ENCODE peak calls at places on chromosome 7, in six cellular contexts. N is hepatocyte, U is cardiac muscle cell, A is nephron progenitor cell, Z is chondrocyte, K is psoas muscle. T is an unnamed sample.

GRCh38 chr7:8536431-8536830 is 103.0 kb downstream of the NXPH1 start:
- DNase-seq in N (no peak), U (no peak), A (no peak), Z (no peak), K (no peak), T (no peak)

GRCh38 chr7:158273138-158273651 is 314.4 kb downstream of the PTPRN2 start:
- DNase-seq in N (no peak), U (no peak), A (no peak), Z (no peak), K (peak; percentile 25), T (no peak)

GRCh38 chr7:15889501-15889900 is 203.0 kb upstream of the MEOX2 start:
- DNase-seq in N (peak; percentile 14), U (peak; percentile 13), A (no peak), Z (no peak), K (no peak), T (no peak)

GRCh38 chr7:55130554-55131198 is 111.9 kb downstream of the EGFR start:
- DNase-seq in N (no peak), U (peak; percentile 83), A (peak; percentile 37), Z (no peak), K (peak; percentile 79), T (no peak)

GRCh38 chr7:32890553-32891045 is 961 bp downstream of the KBTBD2 start:
- DNase-seq in N (peak; percentile 70), U (peak; percentile 81), A (peak; percentile 5), Z (no peak), K (no peak), T (no peak)

GRCh38 chr7:139699640-139700504 is 77.9 kb downstream of the HIPK2 start:
- DNase-seq in N (no peak), U (no peak), A (no peak), Z (no peak), K (no peak), T (no peak)

GRCh38 chr7:121083790-121084251 is 95.3 kb downstream of the CPED1 start:
- DNase-seq in N (no peak), U (no peak), A (no peak), Z (no peak), K (no peak), T (no peak)

GRCh38 chr7:46115410-46115809 is 194.3 kb upstream of the IGFBP3 start:
- DNase-seq in N (no peak), U (peak; percentile 4), A (no peak), Z (no peak), K (no peak), T (no peak)

GRCh38 chr7:131501422-131501821 is 55.0 kb downstream of the PODXL start:
- DNase-seq in N (no peak), U (peak; percentile 65), A (no peak), Z (no peak), K (no peak), T (no peak)

GRCh38 chr7:111290419-111290818 is 199.5 kb downstream of the LRRN3 start:
- DNase-seq in N (no peak), U (no peak), A (no peak), Z (no peak), K (no peak), T (no peak)

DNA sequence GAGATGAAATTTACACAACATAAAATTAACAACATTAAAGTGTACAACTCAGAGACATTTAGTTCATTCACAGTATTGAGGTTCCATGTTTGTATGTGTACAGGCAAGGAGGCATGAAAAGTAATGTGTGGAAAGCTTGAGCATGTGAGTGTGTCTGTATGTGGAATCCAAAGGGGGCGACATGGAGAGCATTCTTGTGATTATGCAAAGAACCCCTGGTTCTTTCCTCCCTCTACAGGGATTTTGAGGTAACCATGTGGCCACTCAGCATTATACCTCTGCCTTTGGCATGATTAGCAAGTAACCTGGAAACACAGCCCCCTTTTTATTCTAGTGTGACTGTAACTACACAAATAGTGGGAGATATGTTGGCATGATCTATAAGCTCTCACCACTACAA is 21.0 kb downstream of the OR2F1 start:
- DNase-seq in N (no peak), U (peak; percentile 12), A (no peak), Z (no peak), K (no peak), T (no peak)
- TF ChIP-seq CTCF in N (no peak), U (peak; percentile 8), A (no peak), Z (peak; percentile 17), K (no peak), T (no peak)

GRCh38 chr7:35695628-35695888 is 623 bp upstream of the HERPUD2 start:
- DNase-seq in N (no peak), U (no peak), A (no peak), Z (no peak), K (no peak), T (no peak)

GRCh38 chr7:35695987-35696386 is 1.1 kb upstream of the HERPUD2 start:
- DNase-seq in N (no peak), U (no peak), A (no peak), Z (no peak), K (no peak), T (no peak)

GRCh38 chr7:35691827-35692307 is 3.1 kb downstream of the HERPUD2 start:
- DNase-seq in N (peak; percentile 28), U (peak; percentile 47), A (no peak), Z (no peak), K (no peak), T (no peak)

GRCh38 chr7:35694784-35695627 is at the start of gene HERPUD2:
- DNase-seq in N (peak; percentile 96), U (peak; percentile 94), A (peak; percentile 90), Z (peak; percentile 96), K (peak; percentile 96), T (peak; percentile 66)

GRCh38 chr7:35694161-35694783 is 663 bp downstream of the HERPUD2 start:
- DNase-seq in N (no peak), U (no peak), A (no peak), Z (no peak), K (no peak), T (no peak)
- TF ChIP-seq CTCF in N (no peak), U (no peak), A (no peak), Z (no peak), K (no peak), T (no peak)

DNA sequence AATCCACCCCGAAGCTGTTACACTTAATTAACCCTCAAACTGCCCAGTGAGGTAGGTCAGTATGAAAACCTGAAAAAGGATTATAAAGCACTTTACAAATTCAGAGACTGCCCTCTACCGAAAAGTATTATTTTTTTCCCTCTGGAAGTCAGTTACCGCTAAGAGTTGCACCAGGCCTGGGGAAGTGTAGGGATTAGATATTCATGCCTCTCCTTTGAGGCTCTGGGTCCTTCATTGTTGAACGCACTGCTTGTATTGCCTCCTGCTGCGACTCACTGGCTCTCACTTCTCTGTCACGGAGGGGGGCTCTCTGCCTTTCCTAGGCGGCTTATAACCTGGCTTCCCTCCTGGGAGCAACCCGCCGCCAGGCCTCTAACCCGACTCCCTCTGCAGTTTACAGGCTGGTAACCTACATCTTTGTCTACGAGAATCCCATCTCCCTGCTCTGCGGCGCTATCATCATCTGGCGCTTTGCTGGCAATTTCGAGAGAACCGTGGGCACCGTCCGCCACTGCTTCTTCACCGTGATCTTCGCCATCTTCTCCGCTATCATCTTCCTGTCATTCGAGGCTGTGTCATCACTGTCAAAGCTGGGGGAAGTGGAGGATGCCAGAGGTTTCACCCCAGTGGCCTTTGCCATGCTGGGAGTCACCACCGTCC is 2.7 kb downstream of the RHBDD2 start:
- DNase-seq in N (no peak), U (no peak), A (no peak), Z (no peak), K (no peak), T (no peak)
- TF ChIP-seq CTCF in N (no peak), U (no peak), A (no peak), Z (peak; percentile 66), K (no peak), T (no peak)

DNA sequence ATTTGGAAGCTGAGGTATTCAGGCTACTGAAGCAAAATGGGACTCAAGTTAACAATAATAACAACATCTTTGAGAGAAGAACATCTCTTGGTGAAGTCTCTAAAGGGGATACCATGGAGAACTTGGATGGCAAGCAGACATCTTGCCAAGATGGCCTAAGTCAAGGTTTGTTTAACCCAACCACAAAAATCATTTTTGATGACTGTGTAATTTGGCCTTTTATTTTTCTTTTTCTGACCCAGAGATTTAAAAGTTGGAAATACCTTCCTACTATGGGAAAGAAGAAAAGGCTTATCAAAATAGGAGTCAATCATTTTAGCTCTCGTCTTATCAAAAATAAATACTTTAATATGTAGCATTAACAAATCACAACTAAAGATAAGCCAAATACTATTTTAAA is 72.4 kb downstream of the PON1 start:
- DNase-seq in N (no peak), U (no peak), A (no peak), Z (no peak), K (no peak), T (no peak)
- TF ChIP-seq CTCF in N (no peak), U (no peak), A (no peak), Z (no peak), K (no peak), T (no peak)

DNA sequence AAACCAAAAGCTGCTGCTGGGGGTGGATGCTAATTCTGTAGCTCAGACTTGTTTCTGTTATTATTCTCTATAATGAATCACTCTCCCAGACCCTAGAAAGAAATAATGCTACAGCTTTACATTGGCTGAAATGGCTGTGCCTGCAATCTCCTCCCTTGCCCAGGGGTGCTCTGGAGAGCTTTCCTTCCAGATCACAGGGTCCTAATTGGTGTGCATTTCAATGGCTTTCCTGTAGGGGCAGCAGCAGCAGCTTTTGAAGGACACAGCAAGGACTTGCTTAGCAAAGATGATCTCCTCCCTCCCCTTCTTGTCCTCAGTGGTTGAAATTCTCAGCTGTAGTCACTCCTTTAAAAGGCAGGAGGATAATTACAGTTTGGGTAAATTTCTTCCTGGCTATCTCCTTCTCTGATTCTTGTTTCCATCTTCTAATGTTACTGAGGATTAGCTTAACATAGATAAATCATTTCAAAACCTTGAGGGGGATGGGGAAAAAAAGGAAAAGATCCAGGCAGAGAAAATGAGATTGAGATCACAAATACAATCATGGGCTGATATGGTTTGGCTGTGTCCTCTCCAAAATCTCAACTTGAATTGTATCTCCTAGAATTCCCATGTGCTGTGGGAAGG is 120.2 kb upstream of the CTTNBP2 start:
- DNase-seq in N (peak; percentile 59), U (peak; percentile 1), A (peak; percentile 46), Z (no peak), K (no peak), T (no peak)
- TF ChIP-seq CTCF in N (peak; percentile 35), U (no peak), A (peak; percentile 60), Z (peak; percentile 76), K (no peak), T (peak; percentile 35)

GRCh38 chr7:103657474-103657894 is 211.5 kb upstream of the SLC26A5 start:
- DNase-seq in N (peak; percentile 8), U (no peak), A (no peak), Z (no peak), K (no peak), T (no peak)
- TF ChIP-seq CTCF in N (no peak), U (no peak), A (no peak), Z (no peak), K (no peak), T (no peak)

GRCh38 chr7:50657341-50657873 is 92.2 kb upstream of the DDC start:
- DNase-seq in N (peak; percentile 17), U (peak; percentile 86), A (no peak), Z (no peak), K (peak; percentile 92), T (no peak)
- TF ChIP-seq CTCF in N (no peak), U (peak; percentile 24), A (no peak), Z (peak; percentile 73), K (peak; percentile 22), T (peak; percentile 4)